ENCODE peak calls at places on chromosomes 16 and 17, in six cellular contexts. I is GM13977; W is heart left ventricle; J is hepatocyte; S is left ventricle myocardium inferior; A is CD4-positive, CD25-positive, alpha-beta regulatory T cell. H is an unnamed sample.

GRCh38 chr16:86342161-86342560 is 168.2 kb upstream of the FOXF1 start:
- DNase-seq in I (no peak), W (no peak), J (no peak), S (no peak), A (no peak), H (no peak)

GRCh38 chr17:58447039-58447975 is 30.0 kb upstream of the RNF43 start:
- DNase-seq in I (peak; percentile 67), W (peak; percentile 52), J (peak; percentile 81), S (peak; percentile 53), A (peak; percentile 38), H (peak; percentile 85)

GRCh38 chr16:5502467-5502869 is 404.9 kb upstream of the EEF2KMT start:
- DNase-seq in I (no peak), W (no peak), J (peak; percentile 73), S (no peak), A (no peak), H (no peak)

GRCh38 chr17:39626171-39626670 is 531 bp upstream of the PPP1R1B start:
- DNase-seq in I (no peak), W (no peak), J (no peak), S (no peak), A (no peak), H (no peak)

GRCh38 chr17:32160526-32160925 is 18.2 kb downstream of the RHOT1 start:
- DNase-seq in I (no peak), W (no peak), J (no peak), S (no peak), A (no peak), H (no peak)

GRCh38 chr17:39239640-39240314 is 14.0 kb upstream of the STAC2 start:
- DNase-seq in I (peak; percentile 74), W (no peak), J (peak; percentile 68), S (no peak), A (peak; percentile 69), H (peak; percentile 15)

GRCh38 chr17:51365090-51365489 is 104.7 kb downstream of the UTP18 start:
- DNase-seq in I (no peak), W (no peak), J (no peak), S (no peak), A (no peak), H (no peak)

GRCh38 chr17:77185137-77185536 is 44.4 kb downstream of the SEC14L1 start:
- DNase-seq in I (no peak), W (no peak), J (no peak), S (no peak), A (no peak), H (no peak)

GRCh38 chr17:75642221-75643032 is 9.2 kb downstream of the SMIM5 start:
- DNase-seq in I (no peak), W (no peak), J (no peak), S (no peak), A (no peak), H (no peak)

GRCh38 chr17:78125138-78125913 is 3.2 kb downstream of the TMC6 start:
- DNase-seq in I (no peak), W (no peak), J (no peak), S (no peak), A (peak; percentile 43), H (no peak)

GRCh38 chr17:64024781-64025731 is 4.6 kb upstream of the ICAM2 start:
- DNase-seq in I (no peak), W (peak; percentile 10), J (no peak), S (no peak), A (no peak), H (peak; percentile 34)

GRCh38 chr17:46942441-46943217 is 19.7 kb downstream of the GOSR2 start:
- DNase-seq in I (peak; percentile 70), W (peak; percentile 56), J (peak; percentile 85), S (peak; percentile 62), A (peak; percentile 24), H (peak; percentile 73)